ENCODE peak calls at places on chromosomes 13 and 19, in six cellular contexts. B is CD8-positive, alpha-beta T cell; R is T-cell; K is left lung; W is activated CD8-positive, alpha-beta T cell treated with anti-CD3 and anti-CD28 coated beads, Interleukin-2, amount 10 ng/mL, durations not matched to agents 7 days and 5 days; A is body of pancreas. V is an unnamed sample.

GRCh38 chr19:40740747-40741146 is 9.5 kb downstream of the ACTMAP start:
- ATAC-seq in B (no peak), R (no peak), K (no peak), W (no peak), A (no peak), V (peak; percentile 1)

GRCh38 chr19:39423258-39424086 is 11.0 kb downstream of the PLEKHG2 start:
- ATAC-seq in B (no peak), R (no peak), K (no peak), W (no peak), A (no peak), V (no peak)

GRCh38 chr13:106640515-106640914 is 72.6 kb upstream of the ARGLU1 start:
- ATAC-seq in B (no peak), R (no peak), K (no peak), W (no peak), A (no peak), V (no peak)

GRCh38 chr13:38636756-38637155 is 50.1 kb upstream of the FREM2 start:
- ATAC-seq in B (no peak), R (no peak), K (peak; percentile 86), W (no peak), A (peak; percentile 97), V (no peak)

GRCh38 chr19:54644056-54644455 is 13.8 kb downstream of the LILRB1 start:
- ATAC-seq in B (no peak), R (no peak), K (peak; percentile 85), W (no peak), A (no peak), V (no peak)

GRCh38 chr19:42175952-42176648 is 41.4 kb downstream of the DEDD2 start:
- ATAC-seq in B (no peak), R (peak; percentile 32), K (peak; percentile 33), W (peak; percentile 37), A (no peak), V (no peak)

GRCh38 chr19:49774969-49775368 is 8.2 kb downstream of the AP2A1 start:
- ATAC-seq in B (no peak), R (no peak), K (no peak), W (no peak), A (no peak), V (no peak)

GRCh38 chr19:30406220-30406944 is 34.2 kb downstream of the ZNF536 start:
- ATAC-seq in B (no peak), R (no peak), K (peak; percentile 44), W (no peak), A (no peak), V (no peak)

GRCh38 chr13:108227651-108228272 is 9.6 kb downstream of the ABHD13 start:
- ATAC-seq in B (peak; percentile 57), R (no peak), K (peak; percentile 68), W (no peak), A (peak; percentile 47), V (no peak)

GRCh38 chr19:27794444-27795042 is 1418.4 kb downstream of the UQCRFS1 start:
- ATAC-seq in B (no peak), R (no peak), K (no peak), W (no peak), A (no peak), V (peak; percentile 52)

GRCh38 chr13:40221131-40221459 is 445.3 kb downstream of the FOXO1 start:
- ATAC-seq in B (no peak), R (no peak), K (no peak), W (no peak), A (peak; percentile 11), V (no peak)

V was measured in esophagus mucosa.